ENCODE peak calls at places on chromosomes 6 and 20, in ten cellular contexts. A is activated B cell treated with CpG ODN at 0.5 μM for 24 hours, F is endodermal cell, L is mucosa of descending colon, I is foreskin fibroblast, N is tibial artery, P is heart right ventricle, Z is AG09309, V is HFFc6, W is colonic mucosa. B is an unnamed sample.
A peak's percentile ranks its signal among the peaks of the same experiment; 100 is the strongest.

GRCh38 chr20:9068232-9068781 is 580 bp upstream of the PLCB4 start:
- DNase-seq in V (no peak), F (peak; percentile 90), W (peak; percentile 39), L (peak; percentile 64), N (peak; percentile 78), A (no peak), I (peak; percentile 66), P (peak; percentile 62), Z (no peak), B (peak; percentile 89)

GRCh38 chr20:62856931-62857619 is 4.5 kb downstream of the TCFL5 start:
- DNase-seq in N (no peak), V (no peak), P (no peak), A (no peak), I (no peak), L (no peak), Z (no peak), F (no peak), W (no peak), B (no peak)

GRCh38 chr20:40477805-40478204 is 211.2 kb downstream of the MAFB start:
- DNase-seq in Z (no peak), W (no peak), F (no peak), V (no peak), A (no peak), I (peak; percentile 18), P (no peak), L (no peak), N (no peak), B (no peak)

GRCh38 chr6:85129881-85130280 is 320.0 kb upstream of the NT5E start:
- DNase-seq in N (no peak), V (no peak), A (no peak), F (no peak), L (no peak), I (peak; percentile 83), Z (peak; percentile 77), P (no peak), W (no peak), B (no peak)

GRCh38 chr6:56938634-56939294 is 16.1 kb upstream of the BEND6 start:
- DNase-seq in L (no peak), F (no peak), Z (peak; percentile 99), I (peak; percentile 99), P (peak; percentile 13), V (peak; percentile 99), W (no peak), A (no peak), N (peak; percentile 65), B (no peak)

GRCh38 chr6:71349976-71350615 is 61.5 kb downstream of the OGFRL1 start:
- DNase-seq in P (peak; percentile 69), Z (peak; percentile 71), W (no peak), V (peak; percentile 67), N (peak; percentile 67), A (no peak), I (peak; percentile 59), F (no peak), L (no peak), B (no peak)

GRCh38 chr6:140064371-140064770 is 689.9 kb upstream of the CITED2 start:
- DNase-seq in N (no peak), W (no peak), L (no peak), I (no peak), P (no peak), V (no peak), F (no peak), A (no peak), Z (no peak), B (no peak)

GRCh38 chr6:139763468-139764214 is 389.2 kb upstream of the CITED2 start:
- DNase-seq in I (peak; percentile 65), L (no peak), V (peak; percentile 57), A (no peak), W (no peak), N (no peak), P (no peak), F (no peak), Z (peak; percentile 53), B (no peak)

GRCh38 chr6:103872683-103873082 is 987.0 kb downstream of the HACE1 start:
- DNase-seq in Z (no peak), A (no peak), F (no peak), P (no peak), L (no peak), N (no peak), V (no peak), W (no peak), I (no peak), B (no peak)

GRCh38 chr20:57308451-57309410 is 20.9 kb upstream of the SPO11 start:
- DNase-seq in P (no peak), V (no peak), F (no peak), I (no peak), A (no peak), N (peak; percentile 48), W (no peak), L (no peak), Z (no peak), B (no peak)

GRCh38 chr20:4820833-4821518 is 99.3 kb downstream of the PRND start:
- DNase-seq in W (no peak), L (no peak), V (peak; percentile 76), P (no peak), I (peak; percentile 92), N (peak; percentile 63), Z (peak; percentile 58), F (peak; percentile 18), A (no peak), B (no peak)

GRCh38 chr6:168188974-168189678 is 110.1 kb upstream of the FRMD1 start:
- DNase-seq in L (no peak), F (no peak), I (no peak), V (no peak), P (no peak), W (no peak), A (no peak), Z (no peak), N (peak; percentile 46), B (peak; percentile 68)

GRCh38 chr6:157162756-157163433 is 160.4 kb downstream of the TMEM242 start:
- DNase-seq in N (no peak), Z (no peak), W (no peak), V (no peak), I (no peak), F (no peak), P (no peak), A (no peak), L (no peak), B (no peak)

GRCh38 chr6:80217799-80218198 is 111.3 kb downstream of the BCKDHB start:
- DNase-seq in Z (peak; percentile 71), N (no peak), W (no peak), L (no peak), I (peak; percentile 68), P (no peak), F (no peak), V (no peak), A (no peak), B (no peak)

GRCh38 chr6:135013211-135013610 is 41.4 kb downstream of the HBS1L start:
- DNase-seq in L (no peak), W (no peak), Z (no peak), N (no peak), A (no peak), P (no peak), I (no peak), V (no peak), F (no peak), B (no peak)

GRCh38 chr6:161417712-161418457 is 144.0 kb upstream of the AGPAT4 start:
- DNase-seq in F (peak; percentile 75), A (no peak), V (no peak), I (peak; percentile 52), N (no peak), W (no peak), P (peak; percentile 64), Z (peak; percentile 78), L (no peak), B (peak; percentile 96)

GRCh38 chr20:11906626-11907480 is 10.8 kb upstream of the BTBD3 start:
- DNase-seq in P (no peak), I (no peak), N (no peak), F (no peak), V (no peak), W (no peak), Z (no peak), A (no peak), L (no peak), B (no peak)

GRCh38 chr6:138572200-138572875 is 73.0 kb upstream of the NHSL1 start:
- DNase-seq in Z (peak; percentile 65), F (peak; percentile 90), V (peak; percentile 70), W (peak; percentile 81), P (peak; percentile 79), I (peak; percentile 91), N (peak; percentile 71), A (no peak), L (peak; percentile 76), B (no peak)

GRCh38 chr20:23658989-23659609 is 21.3 kb upstream of the CST3 start:
- DNase-seq in F (peak; percentile 38), V (no peak), A (no peak), L (no peak), I (no peak), W (no peak), N (no peak), Z (no peak), P (no peak), B (no peak)

GRCh38 chr20:56805313-56805712 is 176.2 kb downstream of the TFAP2C start:
- DNase-seq in F (no peak), Z (no peak), W (no peak), V (no peak), I (no peak), A (no peak), L (no peak), P (no peak), N (no peak), B (no peak)

GRCh38 chr6:51684038-51684437 is 403.4 kb downstream of the PKHD1 start:
- DNase-seq in F (no peak), A (no peak), Z (no peak), L (no peak), P (no peak), W (no peak), V (no peak), I (no peak), N (no peak), B (no peak)
- TF ChIP-seq CTCF in F (peak; percentile 70), A (no peak), Z (no peak), L (no peak), P (no peak), W (no peak), V (no peak), I (no peak), N (no peak), B (no peak)

GRCh38 chr6:31252625-31253024 is 19.3 kb downstream of the HLA-C start:
- DNase-seq in N (no peak), F (no peak), A (no peak), V (no peak), Z (no peak), P (no peak), L (no peak), I (no peak), W (no peak), B (no peak)
- TF ChIP-seq CTCF in N (no peak), F (peak; percentile 58), A (no peak), V (no peak), Z (no peak), P (no peak), L (no peak), I (no peak), W (no peak), B (no peak)

GRCh38 chr20:25218492-25218891 is 23.0 kb downstream of the ENTPD6 start:
- DNase-seq in W (no peak), F (no peak), P (no peak), A (no peak), N (peak; percentile 57), V (no peak), L (no peak), I (no peak), Z (no peak), B (no peak)
- TF ChIP-seq CTCF in W (no peak), F (no peak), P (no peak), A (no peak), N (no peak), V (no peak), L (no peak), I (no peak), Z (no peak), B (no peak)

GRCh38 chr6:7615611-7616383 is 25.8 kb downstream of the SNRNP48 start:
- DNase-seq in Z (no peak), A (no peak), N (no peak), L (no peak), F (peak; percentile 80), V (peak; percentile 50), W (peak; percentile 58), I (peak; percentile 78), P (peak; percentile 54), B (no peak)
- TF ChIP-seq CTCF in Z (peak; percentile 78), A (peak; percentile 26), N (peak; percentile 71), L (peak; percentile 50), F (peak; percentile 79), V (peak; percentile 83), W (peak; percentile 78), I (peak; percentile 54), P (peak; percentile 63), B (peak; percentile 83)

B was measured in osteocyte.